ENCODE peak calls at places on chromosomes 3 and 15, in six cellular contexts. One of them, this sample, is unnamed.
A peak's percentile ranks its signal among the peaks of the same experiment; 100 is the strongest.

GRCh38 chr3:191020730-191021405 is 158.4 kb upstream of the GMNC start:
- DNase-seq in HFFc6: peak; percentile 5
- DNase-seq in heart left ventricle: no peak
- DNase-seq in coronary artery: no peak
- DNase-seq in CD8-positive, alpha-beta T cell: no peak
- DNase-seq in choroid plexus epithelial cell: peak; percentile 9
- DNase-seq in this sample: no peak

GRCh38 chr3:133742351-133743091 is 3.7 kb upstream of the TF start:
- DNase-seq in HFFc6: no peak
- DNase-seq in heart left ventricle: no peak
- DNase-seq in coronary artery: no peak
- DNase-seq in CD8-positive, alpha-beta T cell: no peak
- DNase-seq in choroid plexus epithelial cell: peak; percentile 83
- DNase-seq in this sample: peak; percentile 18

GRCh38 chr3:46019707-46020106 is 7.6 kb downstream of the XCR1 start:
- DNase-seq in HFFc6: peak; percentile 11
- DNase-seq in heart left ventricle: no peak
- DNase-seq in coronary artery: no peak
- DNase-seq in CD8-positive, alpha-beta T cell: no peak
- DNase-seq in choroid plexus epithelial cell: no peak
- DNase-seq in this sample: no peak

GRCh38 chr15:85142324-85142723 is 160.7 kb downstream of the PDE8A start:
- DNase-seq in HFFc6: peak; percentile 62
- DNase-seq in heart left ventricle: no peak
- DNase-seq in coronary artery: no peak
- DNase-seq in CD8-positive, alpha-beta T cell: no peak
- DNase-seq in choroid plexus epithelial cell: peak; percentile 70
- DNase-seq in this sample: peak; percentile 80

GRCh38 chr3:172750069-172750367 is 508 bp upstream of the ECT2 start:
- DNase-seq in HFFc6: no peak
- DNase-seq in heart left ventricle: no peak
- DNase-seq in coronary artery: no peak
- DNase-seq in CD8-positive, alpha-beta T cell: peak; percentile 12
- DNase-seq in choroid plexus epithelial cell: no peak
- DNase-seq in this sample: no peak

GRCh38 chr3:126131881-126132750 is 48.2 kb upstream of the SLC41A3 start:
- DNase-seq in HFFc6: no peak
- DNase-seq in heart left ventricle: peak; percentile 53
- DNase-seq in coronary artery: peak; percentile 54
- DNase-seq in CD8-positive, alpha-beta T cell: no peak
- DNase-seq in choroid plexus epithelial cell: no peak
- DNase-seq in this sample: no peak

GRCh38 chr3:58026598-58026997 is 18.4 kb downstream of the FLNB start:
- DNase-seq in HFFc6: no peak
- DNase-seq in heart left ventricle: no peak
- DNase-seq in coronary artery: no peak
- DNase-seq in CD8-positive, alpha-beta T cell: no peak
- DNase-seq in choroid plexus epithelial cell: no peak
- DNase-seq in this sample: no peak

GRCh38 chr3:105118905-105119304 is 247.8 kb upstream of the ALCAM start:
- DNase-seq in HFFc6: peak; percentile 81
- DNase-seq in heart left ventricle: no peak
- DNase-seq in coronary artery: no peak
- DNase-seq in CD8-positive, alpha-beta T cell: no peak
- DNase-seq in choroid plexus epithelial cell: peak; percentile 41
- DNase-seq in this sample: peak; percentile 74

GRCh38 chr3:192170031-192170430 is 557.3 kb downstream of the FGF12 start:
- DNase-seq in HFFc6: no peak
- DNase-seq in heart left ventricle: no peak
- DNase-seq in coronary artery: no peak
- DNase-seq in CD8-positive, alpha-beta T cell: no peak
- DNase-seq in choroid plexus epithelial cell: no peak
- DNase-seq in this sample: no peak
- TF ChIP-seq CTCF in HFFc6: no peak
- TF ChIP-seq CTCF in heart left ventricle: no peak
- TF ChIP-seq CTCF in coronary artery: no peak
- TF ChIP-seq CTCF in CD8-positive, alpha-beta T cell: no peak
- TF ChIP-seq CTCF in choroid plexus epithelial cell: no peak
- TF ChIP-seq CTCF in this sample: no peak

DNA sequence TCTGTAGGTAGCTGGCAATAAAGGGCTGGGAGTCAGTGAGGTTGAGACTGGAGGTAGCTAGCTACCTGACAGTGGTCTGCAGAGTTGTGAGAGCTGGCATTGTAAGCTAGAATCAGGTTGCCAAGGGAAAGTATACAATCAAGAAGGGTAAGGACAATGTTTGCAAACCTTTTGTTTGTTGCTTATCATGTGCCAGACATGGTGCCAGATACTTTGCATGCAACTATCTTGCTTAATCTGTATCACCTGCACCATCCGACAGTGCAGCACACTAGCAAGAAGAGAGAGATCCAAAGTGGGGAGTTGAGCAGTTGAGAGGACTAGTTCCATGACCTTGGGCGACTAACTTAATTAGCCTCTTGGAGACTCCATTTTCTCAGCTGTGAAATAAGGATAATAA is 236.4 kb downstream of the PDCD6IP start:
- DNase-seq in HFFc6: no peak
- DNase-seq in heart left ventricle: no peak
- DNase-seq in coronary artery: no peak
- DNase-seq in CD8-positive, alpha-beta T cell: no peak
- DNase-seq in choroid plexus epithelial cell: no peak
- DNase-seq in this sample: no peak
- TF ChIP-seq CTCF in HFFc6: no peak
- TF ChIP-seq CTCF in heart left ventricle: no peak
- TF ChIP-seq CTCF in coronary artery: no peak
- TF ChIP-seq CTCF in CD8-positive, alpha-beta T cell: no peak
- TF ChIP-seq CTCF in choroid plexus epithelial cell: no peak
- TF ChIP-seq CTCF in this sample: no peak

DNA sequence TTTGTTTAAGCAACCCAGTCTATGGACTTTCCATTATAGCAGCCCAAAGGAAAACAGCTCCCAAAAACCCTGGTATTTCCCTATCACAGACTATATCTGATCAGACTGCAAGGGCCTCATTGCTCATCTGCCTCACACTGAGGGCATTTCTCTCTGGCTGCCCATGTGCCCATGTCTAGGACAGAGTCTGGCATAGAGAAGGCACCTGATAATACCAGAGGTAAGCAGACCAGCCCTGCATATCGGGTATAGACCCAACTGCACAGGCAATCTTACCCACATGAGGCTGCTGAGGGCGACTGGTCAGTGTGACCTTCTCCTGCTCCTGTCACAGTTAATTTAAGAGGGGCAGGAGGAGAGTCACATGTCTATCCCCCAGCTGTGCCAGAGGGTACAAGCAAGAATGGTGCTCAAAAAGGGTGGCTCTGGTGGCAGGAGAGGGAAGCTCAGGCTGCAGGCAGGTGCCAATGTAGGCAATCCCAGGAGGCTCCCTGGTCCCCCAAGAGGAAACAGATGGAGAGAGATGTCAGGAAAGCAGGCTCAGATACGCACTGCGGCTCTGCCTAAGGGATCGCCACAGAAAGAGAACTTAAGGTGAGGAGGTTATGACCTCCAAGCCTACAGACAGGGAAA is 3.1 kb downstream of the CSRNP1 start:
- DNase-seq in HFFc6: no peak
- DNase-seq in heart left ventricle: no peak
- DNase-seq in coronary artery: no peak
- DNase-seq in CD8-positive, alpha-beta T cell: no peak
- DNase-seq in choroid plexus epithelial cell: no peak
- DNase-seq in this sample: no peak
- TF ChIP-seq CTCF in HFFc6: peak; percentile 41
- TF ChIP-seq CTCF in heart left ventricle: no peak
- TF ChIP-seq CTCF in coronary artery: no peak
- TF ChIP-seq CTCF in CD8-positive, alpha-beta T cell: no peak
- TF ChIP-seq CTCF in choroid plexus epithelial cell: peak; percentile 17
- TF ChIP-seq CTCF in this sample: no peak

GRCh38 chr3:51535146-51536019 is 3.1 kb upstream of the RAD54L2 start:
- DNase-seq in HFFc6: no peak
- DNase-seq in heart left ventricle: no peak
- DNase-seq in coronary artery: no peak
- DNase-seq in CD8-positive, alpha-beta T cell: no peak
- DNase-seq in choroid plexus epithelial cell: no peak
- DNase-seq in this sample: no peak

GRCh38 chr3:51539291-51539891 is 872 bp downstream of the RAD54L2 start:
- DNase-seq in HFFc6: peak; percentile 56
- DNase-seq in heart left ventricle: no peak
- DNase-seq in coronary artery: no peak
- DNase-seq in CD8-positive, alpha-beta T cell: peak; percentile 22
- DNase-seq in choroid plexus epithelial cell: peak; percentile 60
- DNase-seq in this sample: peak; percentile 83

GRCh38 chr3:51544011-51544775 is 5.7 kb downstream of the RAD54L2 start:
- DNase-seq in HFFc6: no peak
- DNase-seq in heart left ventricle: no peak
- DNase-seq in coronary artery: no peak
- DNase-seq in CD8-positive, alpha-beta T cell: no peak
- DNase-seq in choroid plexus epithelial cell: peak; percentile 55
- DNase-seq in this sample: no peak

GRCh38 chr3:51538115-51538458 is 432 bp upstream of the RAD54L2 start:
- DNase-seq in HFFc6: no peak
- DNase-seq in heart left ventricle: no peak
- DNase-seq in coronary artery: no peak
- DNase-seq in CD8-positive, alpha-beta T cell: peak; percentile 11
- DNase-seq in choroid plexus epithelial cell: peak; percentile 17
- DNase-seq in this sample: no peak

DNA sequence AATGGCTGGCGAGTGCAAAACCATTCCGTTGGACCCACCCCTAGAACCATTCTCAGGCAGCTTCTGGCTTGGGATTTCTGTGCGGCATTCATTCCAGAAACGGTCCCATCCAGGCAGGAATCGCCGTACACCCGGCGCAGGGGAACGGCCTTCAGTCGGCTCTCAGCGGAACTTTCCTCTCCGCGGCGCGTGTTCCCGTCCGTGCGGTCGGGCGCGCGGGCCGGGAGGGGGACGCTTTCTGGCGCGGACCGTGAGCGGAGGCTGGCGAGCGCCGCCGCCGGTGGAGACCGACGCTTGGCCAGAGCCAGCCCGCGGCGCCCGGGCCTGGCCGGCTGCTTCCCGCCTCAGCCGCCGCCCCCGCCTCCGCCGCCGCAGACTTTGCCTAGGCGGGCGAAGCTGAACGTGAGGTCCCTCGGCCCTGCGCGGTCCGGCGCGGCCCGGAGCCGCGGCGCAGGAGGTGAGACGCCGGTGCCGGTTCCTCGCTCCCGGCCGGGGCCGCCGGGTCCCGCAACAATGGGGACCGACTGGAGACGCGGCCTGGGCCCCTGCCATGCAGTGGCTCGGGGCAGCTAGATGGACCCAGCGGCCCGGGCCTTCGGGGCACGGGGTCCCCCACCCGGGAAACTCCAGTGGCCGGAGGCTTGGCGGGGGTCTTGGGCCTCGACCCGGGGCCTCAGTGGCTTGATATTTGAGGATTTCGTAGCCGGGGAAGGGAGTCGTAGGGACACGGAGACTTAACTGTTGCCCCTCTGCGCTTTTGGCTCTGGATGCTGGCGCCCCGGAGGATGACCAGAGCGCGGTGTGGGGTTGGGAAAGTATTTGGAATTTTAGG is at the start of gene RAD54L2:
- DNase-seq in HFFc6: peak; percentile 71
- DNase-seq in heart left ventricle: peak; percentile 93
- DNase-seq in coronary artery: peak; percentile 86
- DNase-seq in CD8-positive, alpha-beta T cell: peak; percentile 78
- DNase-seq in choroid plexus epithelial cell: peak; percentile 86
- DNase-seq in this sample: peak; percentile 86
- TF ChIP-seq CTCF in HFFc6: peak; percentile 47
- TF ChIP-seq CTCF in heart left ventricle: peak; percentile 33
- TF ChIP-seq CTCF in coronary artery: peak; percentile 29
- TF ChIP-seq CTCF in CD8-positive, alpha-beta T cell: peak; percentile 33
- TF ChIP-seq CTCF in choroid plexus epithelial cell: peak; percentile 19
- TF ChIP-seq CTCF in this sample: no peak

GRCh38 chr3:119676771-119677640 is at the start of gene COX17:
- DNase-seq in HFFc6: peak; percentile 96
- DNase-seq in heart left ventricle: peak; percentile 95
- DNase-seq in coronary artery: peak; percentile 95
- DNase-seq in CD8-positive, alpha-beta T cell: peak; percentile 96
- DNase-seq in choroid plexus epithelial cell: peak; percentile 97
- DNase-seq in this sample: peak; percentile 89

GRCh38 chr3:119677641-119677934 is 382 bp upstream of the COX17 start:
- DNase-seq in HFFc6: no peak
- DNase-seq in heart left ventricle: no peak
- DNase-seq in coronary artery: no peak
- DNase-seq in CD8-positive, alpha-beta T cell: no peak
- DNase-seq in choroid plexus epithelial cell: no peak
- DNase-seq in this sample: no peak

GRCh38 chr3:119676020-119676419 is 1.2 kb downstream of the COX17 start:
- DNase-seq in HFFc6: no peak
- DNase-seq in heart left ventricle: no peak
- DNase-seq in coronary artery: no peak
- DNase-seq in CD8-positive, alpha-beta T cell: no peak
- DNase-seq in choroid plexus epithelial cell: no peak
- DNase-seq in this sample: no peak

GRCh38 chr3:119679874-119680273 is 2.7 kb upstream of the COX17 start:
- DNase-seq in HFFc6: no peak
- DNase-seq in heart left ventricle: no peak
- DNase-seq in coronary artery: no peak
- DNase-seq in CD8-positive, alpha-beta T cell: no peak
- DNase-seq in choroid plexus epithelial cell: no peak
- DNase-seq in this sample: no peak

GRCh38 chr3:119681279-119681678 is 4.1 kb upstream of the COX17 start:
- DNase-seq in HFFc6: peak; percentile 47
- DNase-seq in heart left ventricle: no peak
- DNase-seq in coronary artery: no peak
- DNase-seq in CD8-positive, alpha-beta T cell: no peak
- DNase-seq in choroid plexus epithelial cell: peak; percentile 73
- DNase-seq in this sample: peak; percentile 41
- TF ChIP-seq CTCF in HFFc6: peak; percentile 76
- TF ChIP-seq CTCF in heart left ventricle: peak; percentile 42
- TF ChIP-seq CTCF in coronary artery: no peak
- TF ChIP-seq CTCF in CD8-positive, alpha-beta T cell: peak; percentile 18
- TF ChIP-seq CTCF in choroid plexus epithelial cell: peak; percentile 49
- TF ChIP-seq CTCF in this sample: peak; percentile 50

DNA sequence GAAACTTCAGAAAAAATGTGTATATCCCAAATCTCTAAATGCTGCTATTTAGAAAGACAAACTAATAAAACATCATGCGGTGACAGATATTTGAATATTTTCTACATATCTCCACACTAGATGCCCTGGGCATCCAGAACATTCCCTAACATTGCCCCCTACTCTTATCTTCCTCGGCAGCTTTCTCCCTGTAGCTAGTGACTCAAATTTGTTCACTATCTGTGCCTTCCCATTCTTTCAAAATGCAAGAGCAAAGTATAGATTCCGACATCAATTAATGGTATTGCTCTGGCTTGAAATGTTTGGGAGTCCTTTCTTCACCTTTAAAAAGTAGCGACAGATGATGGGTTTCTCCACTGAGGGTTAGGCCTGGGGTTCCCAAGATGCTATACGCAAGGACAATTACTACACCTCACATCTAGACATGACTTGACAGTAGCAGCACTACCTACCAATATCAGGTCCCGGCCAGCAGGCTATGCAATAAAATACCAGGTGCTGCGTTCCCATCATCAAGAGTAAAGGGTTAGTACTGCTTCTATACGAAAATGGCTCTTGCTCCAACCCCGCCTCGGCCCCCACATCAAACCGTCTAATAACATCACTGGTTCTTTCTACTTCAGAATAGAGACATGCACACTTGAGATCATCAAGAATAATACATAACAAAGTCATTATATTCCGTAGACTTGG is 615 bp downstream of the UBR1 start:
- DNase-seq in HFFc6: no peak
- DNase-seq in heart left ventricle: no peak
- DNase-seq in coronary artery: no peak
- DNase-seq in CD8-positive, alpha-beta T cell: peak; percentile 21
- DNase-seq in choroid plexus epithelial cell: no peak
- DNase-seq in this sample: no peak
- TF ChIP-seq CTCF in HFFc6: no peak
- TF ChIP-seq CTCF in heart left ventricle: no peak
- TF ChIP-seq CTCF in coronary artery: no peak
- TF ChIP-seq CTCF in CD8-positive, alpha-beta T cell: no peak
- TF ChIP-seq CTCF in choroid plexus epithelial cell: no peak
- TF ChIP-seq CTCF in this sample: no peak

This sample was measured in foreskin fibroblast.